ENCODE peak calls at places on chromosome 9, in six cellular contexts. R, S, L, T, Y and M are unnamed samples.

GRCh38 chr9:114516913-114517312 is 11.6 kb upstream of the WHRN start:
- DNase-seq in L (no peak), R (no peak), Y (no peak), T (no peak), S (peak), M (no peak)

GRCh38 chr9:78601957-78602565 is 305.1 kb downstream of the PSAT1 start:
- DNase-seq in R (no peak), Y (no peak), S (peak), L (peak), T (peak), M (peak)

GRCh38 chr9:112764344-112764743 is 13.8 kb downstream of the SNX30 start:
- DNase-seq in R (no peak), L (no peak), S (peak), Y (no peak), T (peak), M (no peak)

GRCh38 chr9:80020530-80020929 is 448.8 kb downstream of the TLE4 start:
- DNase-seq in T (no peak), L (no peak), S (no peak), Y (no peak), R (no peak), M (no peak)

GRCh38 chr9:90165281-90165680 is 477.3 kb downstream of the DIRAS2 start:
- DNase-seq in L (no peak), Y (no peak), T (no peak), R (no peak), S (no peak), M (no peak)

GRCh38 chr9:127796899-127797370 is 5.7 kb upstream of the FPGS start:
- DNase-seq in R (no peak), Y (no peak), T (no peak), L (no peak), S (no peak), M (no peak)

GRCh38 chr9:33202552-33203300 is 35.6 kb upstream of the B4GALT1 start:
- DNase-seq in R (no peak), S (no peak), L (no peak), T (no peak), Y (peak), M (peak)

GRCh38 chr9:70120834-70121510 is 77.3 kb downstream of the MAMDC2 start:
- DNase-seq in S (no peak), Y (no peak), L (peak), R (no peak), T (no peak), M (no peak)

GRCh38 chr9:128828719-128829452 is 708 bp downstream of the SPOUT1 start:
- DNase-seq in S (no peak), T (no peak), R (no peak), Y (no peak), L (no peak), M (no peak)

GRCh38 chr9:128689820-128690683 is 1.0 kb downstream of the SET start:
- DNase-seq in R (no peak), L (peak), Y (no peak), T (no peak), S (peak), M (no peak)

GRCh38 chr9:138042640-138043039 is 165.1 kb downstream of the CACNA1B start:
- DNase-seq in T (no peak), R (no peak), L (peak), S (no peak), Y (no peak), M (no peak)

GRCh38 chr9:114606597-114607207 is 4.4 kb upstream of the TMEM268 start:
- DNase-seq in R (no peak), L (no peak), S (no peak), T (no peak), Y (no peak), M (no peak)

GRCh38 chr9:112112519-112112918 is 62.6 kb downstream of the SUSD1 start:
- DNase-seq in L (no peak), S (no peak), Y (no peak), T (no peak), R (no peak), M (no peak)

GRCh38 chr9:15231788-15232635 is 75.0 kb downstream of the TTC39B start:
- DNase-seq in T (peak), S (peak), Y (no peak), R (no peak), L (peak), M (no peak)

GRCh38 chr9:127742435-127743088 is 7.5 kb upstream of the TOR2A start:
- DNase-seq in L (peak), T (no peak), Y (no peak), S (peak), R (peak), M (no peak)

GRCh38 chr9:69671291-69671903 is 774 bp downstream of the APBA1 start:
- DNase-seq in Y (no peak), T (no peak), S (no peak), R (no peak), L (no peak), M (peak)

GRCh38 chr9:129194222-129194621 is 16.2 kb upstream of the IER5L start:
- DNase-seq in L (no peak), R (no peak), S (no peak), T (no peak), Y (no peak), M (no peak)

GRCh38 chr9:107039546-107039945 is 176.6 kb downstream of the ZNF462 start:
- DNase-seq in S (no peak), L (no peak), R (no peak), T (no peak), Y (peak), M (no peak)

DNA sequence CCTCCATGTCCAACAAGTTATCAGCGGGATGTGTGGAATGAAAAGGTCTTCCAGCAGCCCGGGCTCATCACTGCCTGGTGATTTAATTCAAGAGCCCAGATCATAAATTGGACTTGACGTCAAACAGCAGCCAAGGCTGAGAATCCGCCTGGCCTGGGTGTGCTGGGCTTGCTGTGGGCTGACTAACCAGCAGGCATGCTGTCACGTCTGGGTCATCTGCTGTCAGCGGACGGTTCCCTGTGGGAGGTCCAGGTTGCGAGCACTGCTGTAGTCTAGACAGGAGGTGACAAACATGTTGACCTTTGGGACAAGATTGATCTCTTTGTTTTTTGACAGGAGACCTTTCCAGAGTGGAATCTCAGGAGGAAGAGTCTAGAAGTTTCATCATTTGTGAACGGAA is 289.7 kb downstream of the OSTF1 start:
- DNase-seq in L (no peak), S (no peak), R (no peak), T (no peak), Y (no peak), M (no peak)
- TF ChIP-seq GABPA in L (no peak), S (no peak), R (no peak), T (no peak), Y (no peak), M (no peak)

GRCh38 chr9:710951-711745 is 130.3 kb upstream of the DMRT1 start:
- DNase-seq in R (no peak), S (no peak), Y (no peak), L (no peak), T (no peak), M (no peak)
- TF ChIP-seq GABPA in R (no peak), S (no peak), Y (no peak), L (no peak), T (no peak), M (no peak)

GRCh38 chr9:95363051-95363841 is 45.7 kb upstream of the FANCC start:
- DNase-seq in L (peak), R (no peak), Y (no peak), S (no peak), T (no peak), M (no peak)

GRCh38 chr9:95365766-95366165 is 48.3 kb upstream of the FANCC start:
- DNase-seq in R (no peak), T (no peak), Y (no peak), S (no peak), L (no peak), M (no peak)

GRCh38 chr9:95366731-95367325 is 49.3 kb upstream of the FANCC start:
- DNase-seq in T (no peak), Y (no peak), R (no peak), S (no peak), L (no peak), M (no peak)

GRCh38 chr9:95360866-95361265 is 43.4 kb upstream of the FANCC start:
- DNase-seq in L (peak), T (no peak), Y (no peak), S (no peak), R (no peak), M (no peak)
- TF ChIP-seq GABPA in L (no peak), T (no peak), Y (no peak), S (no peak), R (no peak), M (no peak)

GRCh38 chr9:134533850-134534585 is 107.6 kb upstream of the COL5A1 start:
- DNase-seq in S (no peak), T (no peak), L (no peak), R (no peak), Y (no peak), M (no peak)
- TF ChIP-seq GABPA in S (no peak), T (no peak), L (no peak), R (no peak), Y (no peak), M (no peak)